ENCODE peak calls at places on chromosomes 6 and 20, in eight cellular contexts. One of them, this sample, is unnamed.

GRCh38 chr6:169019727-169020491 is 233.7 kb downstream of the THBS2 start:
- DNase-seq in head of caudate nucleus: no peak
- DNase-seq in heart left ventricle: no peak
- DNase-seq in upper lobe of right lung: no peak
- DNase-seq in AG08395: no peak
- DNase-seq in left ventricle myocardium superior: no peak
- DNase-seq in hippocampal formation: no peak
- DNase-seq in CD4-positive, alpha-beta T cell: no peak
- DNase-seq in this sample: peak

GRCh38 chr6:168297643-168298042 is 21.9 kb downstream of the DACT2 start:
- DNase-seq in AG08395: no peak
- DNase-seq in left ventricle myocardium superior: no peak
- DNase-seq in upper lobe of right lung: no peak
- DNase-seq in head of caudate nucleus: no peak
- DNase-seq in heart left ventricle: no peak
- DNase-seq in CD4-positive, alpha-beta T cell: no peak
- DNase-seq in hippocampal formation: no peak
- DNase-seq in this sample: no peak

GRCh38 chr6:156231353-156231752 is 545.8 kb upstream of the ARID1B start:
- DNase-seq in left ventricle myocardium superior: no peak
- DNase-seq in CD4-positive, alpha-beta T cell: no peak
- DNase-seq in heart left ventricle: no peak
- DNase-seq in upper lobe of right lung: no peak
- DNase-seq in hippocampal formation: no peak
- DNase-seq in head of caudate nucleus: no peak
- DNase-seq in AG08395: no peak
- DNase-seq in this sample: no peak

GRCh38 chr6:83511901-83512681 is at the start of gene PRSS35:
- DNase-seq in head of caudate nucleus: peak
- DNase-seq in hippocampal formation: no peak
- DNase-seq in AG08395: peak
- DNase-seq in upper lobe of right lung: peak
- DNase-seq in heart left ventricle: peak
- DNase-seq in CD4-positive, alpha-beta T cell: no peak
- DNase-seq in left ventricle myocardium superior: peak
- DNase-seq in this sample: peak

GRCh38 chr6:33280539-33280938 is 3.6 kb downstream of the B3GALT4 start:
- DNase-seq in CD4-positive, alpha-beta T cell: no peak
- DNase-seq in left ventricle myocardium superior: no peak
- DNase-seq in hippocampal formation: no peak
- DNase-seq in head of caudate nucleus: no peak
- DNase-seq in AG08395: no peak
- DNase-seq in heart left ventricle: no peak
- DNase-seq in upper lobe of right lung: no peak
- DNase-seq in this sample: no peak

GRCh38 chr6:76852776-76853175 is 610.5 kb downstream of the HTR1B start:
- DNase-seq in head of caudate nucleus: no peak
- DNase-seq in left ventricle myocardium superior: no peak
- DNase-seq in AG08395: no peak
- DNase-seq in upper lobe of right lung: no peak
- DNase-seq in hippocampal formation: no peak
- DNase-seq in heart left ventricle: no peak
- DNase-seq in CD4-positive, alpha-beta T cell: no peak
- DNase-seq in this sample: no peak

GRCh38 chr6:118408863-118409262 is 139.2 kb upstream of the PLN start:
- DNase-seq in CD4-positive, alpha-beta T cell: no peak
- DNase-seq in AG08395: no peak
- DNase-seq in upper lobe of right lung: no peak
- DNase-seq in heart left ventricle: no peak
- DNase-seq in head of caudate nucleus: no peak
- DNase-seq in hippocampal formation: no peak
- DNase-seq in left ventricle myocardium superior: no peak
- DNase-seq in this sample: no peak

GRCh38 chr6:25794784-25795183 is 37.1 kb downstream of the SLC17A1 start:
- DNase-seq in left ventricle myocardium superior: no peak
- DNase-seq in heart left ventricle: no peak
- DNase-seq in upper lobe of right lung: no peak
- DNase-seq in CD4-positive, alpha-beta T cell: no peak
- DNase-seq in AG08395: no peak
- DNase-seq in head of caudate nucleus: no peak
- DNase-seq in hippocampal formation: no peak
- DNase-seq in this sample: no peak

GRCh38 chr6:44386929-44387345 is 569 bp upstream of the CDC5L start:
- DNase-seq in left ventricle myocardium superior: no peak
- DNase-seq in head of caudate nucleus: no peak
- DNase-seq in AG08395: no peak
- DNase-seq in heart left ventricle: no peak
- DNase-seq in upper lobe of right lung: no peak
- DNase-seq in hippocampal formation: no peak
- DNase-seq in CD4-positive, alpha-beta T cell: no peak
- DNase-seq in this sample: peak

GRCh38 chr20:38084425-38084951 is 50.9 kb downstream of the RPRD1B start:
- DNase-seq in upper lobe of right lung: no peak
- DNase-seq in AG08395: peak
- DNase-seq in left ventricle myocardium superior: no peak
- DNase-seq in head of caudate nucleus: no peak
- DNase-seq in heart left ventricle: no peak
- DNase-seq in CD4-positive, alpha-beta T cell: no peak
- DNase-seq in hippocampal formation: no peak
- DNase-seq in this sample: peak

GRCh38 chr6:33868143-33868542 is 64.3 kb upstream of the MLN start:
- DNase-seq in heart left ventricle: no peak
- DNase-seq in CD4-positive, alpha-beta T cell: no peak
- DNase-seq in AG08395: no peak
- DNase-seq in hippocampal formation: no peak
- DNase-seq in upper lobe of right lung: no peak
- DNase-seq in left ventricle myocardium superior: peak
- DNase-seq in head of caudate nucleus: no peak
- DNase-seq in this sample: no peak

GRCh38 chr20:2742934-2743559 is 50.5 kb downstream of the EBF4 start:
- DNase-seq in head of caudate nucleus: no peak
- DNase-seq in upper lobe of right lung: peak
- DNase-seq in CD4-positive, alpha-beta T cell: peak
- DNase-seq in hippocampal formation: no peak
- DNase-seq in heart left ventricle: no peak
- DNase-seq in AG08395: peak
- DNase-seq in left ventricle myocardium superior: peak
- DNase-seq in this sample: peak

GRCh38 chr6:147279423-147279822 is 75.2 kb downstream of the STXBP5 start:
- DNase-seq in upper lobe of right lung: no peak
- DNase-seq in hippocampal formation: no peak
- DNase-seq in left ventricle myocardium superior: no peak
- DNase-seq in AG08395: peak
- DNase-seq in heart left ventricle: no peak
- DNase-seq in head of caudate nucleus: no peak
- DNase-seq in CD4-positive, alpha-beta T cell: no peak
- DNase-seq in this sample: peak

GRCh38 chr6:25138024-25138696 is 141.0 kb upstream of the CARMIL1 start:
- DNase-seq in heart left ventricle: no peak
- DNase-seq in CD4-positive, alpha-beta T cell: peak
- DNase-seq in head of caudate nucleus: peak
- DNase-seq in hippocampal formation: peak
- DNase-seq in upper lobe of right lung: peak
- DNase-seq in left ventricle myocardium superior: peak
- DNase-seq in AG08395: peak
- DNase-seq in this sample: peak

GRCh38 chr6:81605526-81605925 is 147.0 kb downstream of the TENT5A start:
- DNase-seq in upper lobe of right lung: no peak
- DNase-seq in hippocampal formation: no peak
- DNase-seq in head of caudate nucleus: no peak
- DNase-seq in left ventricle myocardium superior: no peak
- DNase-seq in CD4-positive, alpha-beta T cell: no peak
- DNase-seq in heart left ventricle: no peak
- DNase-seq in AG08395: no peak
- DNase-seq in this sample: no peak

GRCh38 chr6:158816329-158816728 is 2.8 kb downstream of the EZR start:
- DNase-seq in hippocampal formation: no peak
- DNase-seq in left ventricle myocardium superior: no peak
- DNase-seq in upper lobe of right lung: no peak
- DNase-seq in AG08395: no peak
- DNase-seq in CD4-positive, alpha-beta T cell: no peak
- DNase-seq in heart left ventricle: no peak
- DNase-seq in head of caudate nucleus: no peak
- DNase-seq in this sample: no peak

GRCh38 chr6:70627500-70628254 is 40.0 kb upstream of the SMAP1 start:
- DNase-seq in left ventricle myocardium superior: no peak
- DNase-seq in CD4-positive, alpha-beta T cell: no peak
- DNase-seq in hippocampal formation: no peak
- DNase-seq in head of caudate nucleus: no peak
- DNase-seq in heart left ventricle: no peak
- DNase-seq in upper lobe of right lung: no peak
- DNase-seq in AG08395: no peak
- DNase-seq in this sample: no peak

GRCh38 chr6:151808331-151809241 is 1.1 kb downstream of the ESR1 start:
- DNase-seq in CD4-positive, alpha-beta T cell: no peak
- DNase-seq in AG08395: no peak
- DNase-seq in upper lobe of right lung: no peak
- DNase-seq in heart left ventricle: no peak
- DNase-seq in hippocampal formation: no peak
- DNase-seq in left ventricle myocardium superior: no peak
- DNase-seq in head of caudate nucleus: no peak
- DNase-seq in this sample: no peak

GRCh38 chr6:136604928-136605485 is 54.8 kb upstream of the MAP7 start:
- DNase-seq in AG08395: no peak
- DNase-seq in head of caudate nucleus: no peak
- DNase-seq in upper lobe of right lung: no peak
- DNase-seq in left ventricle myocardium superior: no peak
- DNase-seq in hippocampal formation: no peak
- DNase-seq in heart left ventricle: no peak
- DNase-seq in CD4-positive, alpha-beta T cell: no peak
- DNase-seq in this sample: no peak

GRCh38 chr6:88008411-88008810 is 39.2 kb upstream of the SPACA1 start:
- DNase-seq in left ventricle myocardium superior: no peak
- DNase-seq in CD4-positive, alpha-beta T cell: no peak
- DNase-seq in upper lobe of right lung: no peak
- DNase-seq in head of caudate nucleus: no peak
- DNase-seq in hippocampal formation: no peak
- DNase-seq in AG08395: no peak
- DNase-seq in heart left ventricle: no peak
- DNase-seq in this sample: no peak

GRCh38 chr20:16761305-16761829 is 13.2 kb downstream of the OTOR start:
- DNase-seq in CD4-positive, alpha-beta T cell: peak
- DNase-seq in hippocampal formation: peak
- DNase-seq in left ventricle myocardium superior: no peak
- DNase-seq in AG08395: peak
- DNase-seq in upper lobe of right lung: no peak
- DNase-seq in head of caudate nucleus: no peak
- DNase-seq in heart left ventricle: no peak
- DNase-seq in this sample: peak

GRCh38 chr6:157033428-157034140 is 256.4 kb downstream of the ARID1B start:
- DNase-seq in hippocampal formation: no peak
- DNase-seq in head of caudate nucleus: no peak
- DNase-seq in CD4-positive, alpha-beta T cell: no peak
- DNase-seq in heart left ventricle: no peak
- DNase-seq in upper lobe of right lung: no peak
- DNase-seq in left ventricle myocardium superior: no peak
- DNase-seq in AG08395: no peak
- DNase-seq in this sample: no peak

GRCh38 chr6:147585256-147585655 is 76.8 kb downstream of the SAMD5 start:
- DNase-seq in head of caudate nucleus: no peak
- DNase-seq in CD4-positive, alpha-beta T cell: no peak
- DNase-seq in upper lobe of right lung: no peak
- DNase-seq in heart left ventricle: no peak
- DNase-seq in AG08395: no peak
- DNase-seq in hippocampal formation: no peak
- DNase-seq in left ventricle myocardium superior: no peak
- DNase-seq in this sample: no peak

GRCh38 chr6:143195349-143195845 is 134.7 kb downstream of the AIG1 start:
- DNase-seq in heart left ventricle: peak
- DNase-seq in AG08395: no peak
- DNase-seq in hippocampal formation: no peak
- DNase-seq in upper lobe of right lung: no peak
- DNase-seq in left ventricle myocardium superior: peak
- DNase-seq in CD4-positive, alpha-beta T cell: no peak
- DNase-seq in head of caudate nucleus: no peak
- DNase-seq in this sample: no peak

GRCh38 chr6:169092375-169092774 is 161.3 kb downstream of the THBS2 start:
- DNase-seq in head of caudate nucleus: no peak
- DNase-seq in hippocampal formation: no peak
- DNase-seq in heart left ventricle: no peak
- DNase-seq in CD4-positive, alpha-beta T cell: no peak
- DNase-seq in upper lobe of right lung: no peak
- DNase-seq in AG08395: no peak
- DNase-seq in left ventricle myocardium superior: no peak
- DNase-seq in this sample: peak

GRCh38 chr6:13517116-13517515 is 29.7 kb upstream of the GFOD1 start:
- DNase-seq in AG08395: no peak
- DNase-seq in head of caudate nucleus: no peak
- DNase-seq in upper lobe of right lung: no peak
- DNase-seq in hippocampal formation: no peak
- DNase-seq in heart left ventricle: no peak
- DNase-seq in CD4-positive, alpha-beta T cell: no peak
- DNase-seq in left ventricle myocardium superior: no peak
- DNase-seq in this sample: no peak

GRCh38 chr20:4014031-4014474 is 1.3 kb downstream of the RNF24 start:
- DNase-seq in hippocampal formation: peak
- DNase-seq in left ventricle myocardium superior: no peak
- DNase-seq in upper lobe of right lung: no peak
- DNase-seq in head of caudate nucleus: no peak
- DNase-seq in CD4-positive, alpha-beta T cell: peak
- DNase-seq in AG08395: peak
- DNase-seq in heart left ventricle: no peak
- DNase-seq in this sample: peak

GRCh38 chr6:93713974-93714373 is 294.6 kb upstream of the EPHA7 start:
- DNase-seq in AG08395: no peak
- DNase-seq in left ventricle myocardium superior: no peak
- DNase-seq in heart left ventricle: no peak
- DNase-seq in head of caudate nucleus: no peak
- DNase-seq in upper lobe of right lung: no peak
- DNase-seq in CD4-positive, alpha-beta T cell: no peak
- DNase-seq in hippocampal formation: no peak
- DNase-seq in this sample: no peak

GRCh38 chr20:56187791-56188190 is 60.7 kb upstream of the MC3R start:
- DNase-seq in AG08395: no peak
- DNase-seq in left ventricle myocardium superior: no peak
- DNase-seq in hippocampal formation: peak
- DNase-seq in head of caudate nucleus: peak
- DNase-seq in CD4-positive, alpha-beta T cell: no peak
- DNase-seq in heart left ventricle: no peak
- DNase-seq in upper lobe of right lung: no peak
- DNase-seq in this sample: no peak

GRCh38 chr6:46269447-46270229 is 98.9 kb upstream of the ENPP5 start:
- DNase-seq in head of caudate nucleus: peak
- DNase-seq in hippocampal formation: peak
- DNase-seq in left ventricle myocardium superior: peak
- DNase-seq in AG08395: no peak
- DNase-seq in heart left ventricle: peak
- DNase-seq in CD4-positive, alpha-beta T cell: no peak
- DNase-seq in upper lobe of right lung: no peak
- DNase-seq in this sample: no peak

GRCh38 chr20:4300921-4301320 is 285.6 kb upstream of the RNF24 start:
- DNase-seq in upper lobe of right lung: no peak
- DNase-seq in left ventricle myocardium superior: no peak
- DNase-seq in CD4-positive, alpha-beta T cell: no peak
- DNase-seq in head of caudate nucleus: no peak
- DNase-seq in hippocampal formation: no peak
- DNase-seq in heart left ventricle: no peak
- DNase-seq in AG08395: no peak
- DNase-seq in this sample: no peak

GRCh38 chr20:44050925-44051660 is 135.9 kb downstream of the JPH2 start:
- DNase-seq in head of caudate nucleus: no peak
- DNase-seq in AG08395: no peak
- DNase-seq in heart left ventricle: no peak
- DNase-seq in upper lobe of right lung: peak
- DNase-seq in hippocampal formation: no peak
- DNase-seq in CD4-positive, alpha-beta T cell: no peak
- DNase-seq in left ventricle myocardium superior: peak
- DNase-seq in this sample: no peak

GRCh38 chr20:26276811-26277210 is 580.2 kb upstream of the ZNF337 start:
- DNase-seq in hippocampal formation: no peak
- DNase-seq in AG08395: peak
- DNase-seq in CD4-positive, alpha-beta T cell: no peak
- DNase-seq in upper lobe of right lung: no peak
- DNase-seq in left ventricle myocardium superior: no peak
- DNase-seq in head of caudate nucleus: no peak
- DNase-seq in heart left ventricle: no peak
- DNase-seq in this sample: peak

GRCh38 chr6:103018426-103018825 is 1624.9 kb downstream of the GRIK2 start:
- DNase-seq in AG08395: no peak
- DNase-seq in left ventricle myocardium superior: no peak
- DNase-seq in heart left ventricle: no peak
- DNase-seq in hippocampal formation: no peak
- DNase-seq in head of caudate nucleus: no peak
- DNase-seq in upper lobe of right lung: no peak
- DNase-seq in CD4-positive, alpha-beta T cell: no peak
- DNase-seq in this sample: no peak